ENCODE peak calls at places on chromosome 14, in five cellular contexts. One of them, this sample, is unnamed.

GRCh38 chr14:26528415-26529182 is 69.2 kb downstream of the NOVA1 start:
- DNase-seq in MCF 10A: no peak
- DNase-seq in glutamatergic neuron: no peak
- DNase-seq in HepG2: no peak
- DNase-seq in hepatic stellate cell: no peak
- DNase-seq in this sample: no peak

GRCh38 chr14:104865631-104866441 is 768 bp downstream of the CEP170B start:
- DNase-seq in hepatic stellate cell: peak
- DNase-seq in glutamatergic neuron: peak
- DNase-seq in HepG2: no peak
- DNase-seq in MCF 10A: peak
- DNase-seq in this sample: no peak

GRCh38 chr14:106417224-106418049 is 891.1 kb downstream of the TMEM121 start:
- DNase-seq in glutamatergic neuron: no peak
- DNase-seq in HepG2: peak
- DNase-seq in hepatic stellate cell: no peak
- DNase-seq in MCF 10A: peak
- DNase-seq in this sample: no peak

GRCh38 chr14:103828315-103828967 is 18.9 kb downstream of the PPP1R13B start:
- DNase-seq in MCF 10A: no peak
- DNase-seq in glutamatergic neuron: no peak
- DNase-seq in hepatic stellate cell: no peak
- DNase-seq in HepG2: no peak
- DNase-seq in this sample: no peak

GRCh38 chr14:68147331-68147730 is 327.8 kb downstream of the RAD51B start:
- DNase-seq in hepatic stellate cell: no peak
- DNase-seq in MCF 10A: no peak
- DNase-seq in glutamatergic neuron: no peak
- DNase-seq in HepG2: no peak
- DNase-seq in this sample: no peak

GRCh38 chr14:74591899-74592298 is 20.1 kb downstream of the LTBP2 start:
- DNase-seq in MCF 10A: no peak
- DNase-seq in hepatic stellate cell: peak
- DNase-seq in HepG2: no peak
- DNase-seq in glutamatergic neuron: no peak
- DNase-seq in this sample: no peak

GRCh38 chr14:101627913-101628257 is 66.6 kb downstream of the DIO3 start:
- DNase-seq in hepatic stellate cell: no peak
- DNase-seq in glutamatergic neuron: no peak
- DNase-seq in MCF 10A: no peak
- DNase-seq in HepG2: no peak
- DNase-seq in this sample: no peak

GRCh38 chr14:63677891-63678379 is 36.3 kb upstream of the WDR89 start:
- DNase-seq in glutamatergic neuron: no peak
- DNase-seq in HepG2: no peak
- DNase-seq in MCF 10A: no peak
- DNase-seq in hepatic stellate cell: peak
- DNase-seq in this sample: no peak

GRCh38 chr14:100765991-100766390 is 39.3 kb downstream of the DLK1 start:
- DNase-seq in glutamatergic neuron: no peak
- DNase-seq in HepG2: no peak
- DNase-seq in hepatic stellate cell: no peak
- DNase-seq in MCF 10A: no peak
- DNase-seq in this sample: no peak

GRCh38 chr14:61451891-61452400 is 130.6 kb downstream of the PRKCH start:
- DNase-seq in hepatic stellate cell: no peak
- DNase-seq in HepG2: no peak
- DNase-seq in glutamatergic neuron: no peak
- DNase-seq in MCF 10A: no peak
- DNase-seq in this sample: no peak

GRCh38 chr14:73248294-73248868 is 11.1 kb downstream of the PAPLN start:
- DNase-seq in hepatic stellate cell: no peak
- DNase-seq in glutamatergic neuron: no peak
- DNase-seq in HepG2: no peak
- DNase-seq in MCF 10A: no peak
- DNase-seq in this sample: no peak

This sample was measured in iPS DF 19.7.